ENCODE peak calls at places on chromosomes 5 and 9, in four cellular contexts. T, S, W and Q are unnamed samples.

GRCh38 chr5:134130239-134130945 is 15.9 kb downstream of the TCF7 start:
- DNase-seq in T (no peak), S (no peak), W (no peak), Q (no peak)

GRCh38 chr5:5065472-5065871 is 74.7 kb upstream of the ADAMTS16 start:
- DNase-seq in T (no peak), S (no peak), W (no peak), Q (no peak)

GRCh38 chr5:94017579-94017978 is 276.2 kb upstream of the POU5F2 start:
- DNase-seq in T (no peak), S (no peak), W (no peak), Q (no peak)

GRCh38 chr5:76363385-76364261 is 39.5 kb upstream of the IQGAP2 start:
- DNase-seq in T (peak; percentile 93), S (peak; percentile 15), W (no peak), Q (peak; percentile 23)

GRCh38 chr5:56340196-56340980 is 107.3 kb upstream of the ANKRD55 start:
- DNase-seq in T (no peak), S (no peak), W (no peak), Q (no peak)

GRCh38 chr5:122404653-122405362 is 92.8 kb downstream of the SNCAIP start:
- DNase-seq in T (no peak), S (no peak), W (no peak), Q (no peak)

GRCh38 chr9:114621975-114622609 is 11.0 kb downstream of the TMEM268 start:
- DNase-seq in T (no peak), S (no peak), W (no peak), Q (no peak)

GRCh38 chr5:116343961-116344360 is 230.7 kb downstream of the SEMA6A start:
- DNase-seq in T (peak; percentile 27), S (no peak), W (no peak), Q (no peak)

GRCh38 chr9:68973619-68974018 is 40.3 kb downstream of the PRKACG start:
- DNase-seq in T (no peak), S (no peak), W (no peak), Q (no peak)

GRCh38 chr5:117559005-117559844 is 984.6 kb upstream of the SEMA6A start:
- DNase-seq in T (no peak), S (no peak), W (no peak), Q (no peak)

GRCh38 chr5:176535655-176536131 is 1.5 kb downstream of the RNF44 start:
- DNase-seq in T (peak; percentile 39), S (peak; percentile 42), W (no peak), Q (no peak)

GRCh38 chr9:24939099-24939850 is 393.6 kb upstream of the IZUMO3 start:
- DNase-seq in T (no peak), S (no peak), W (no peak), Q (no peak)

GRCh38 chr9:9752722-9753121 is 860.1 kb downstream of the PTPRD start:
- DNase-seq in T (no peak), S (peak; percentile 58), W (no peak), Q (no peak)

GRCh38 chr5:81896764-81897163 is 75.1 kb upstream of the ATG10 start:
- DNase-seq in T (no peak), S (no peak), W (no peak), Q (no peak)

GRCh38 chr9:88989961-88990570 is 1.2 kb upstream of the S1PR3 start:
- DNase-seq in T (no peak), S (no peak), W (no peak), Q (no peak)

GRCh38 chr5:51386916-51387853 is 3.9 kb downstream of the ISL1 start:
- DNase-seq in T (no peak), S (no peak), W (no peak), Q (no peak)

GRCh38 chr5:175855041-175855720 is 16.2 kb upstream of the CPLX2 start:
- DNase-seq in T (no peak), S (no peak), W (no peak), Q (no peak)

GRCh38 chr5:141762790-141763368 is 80.8 kb upstream of the ARAP3 start:
- DNase-seq in T (peak; percentile 14), S (no peak), W (no peak), Q (no peak)

GRCh38 chr5:37601163-37601562 is 222.0 kb downstream of the WDR70 start:
- DNase-seq in T (no peak), S (no peak), W (no peak), Q (no peak)

GRCh38 chr9:111854799-111855198 is 41.8 kb upstream of the UGCG start:
- DNase-seq in T (no peak), S (no peak), W (no peak), Q (no peak)

GRCh38 chr5:28344803-28345433 is 1306.5 kb upstream of the CDH9 start:
- DNase-seq in T (peak; percentile 49), S (peak; percentile 35), W (peak; percentile 0), Q (peak; percentile 15)

GRCh38 chr5:1515311-1515920 is 8.3 kb downstream of the LPCAT1 start:
- DNase-seq in T (no peak), S (no peak), W (no peak), Q (no peak)

GRCh38 chr5:31453522-31453921 is 78.4 kb downstream of the DROSHA start:
- DNase-seq in T (no peak), S (no peak), W (no peak), Q (no peak)

GRCh38 chr5:109962882-109963603 is 273.3 kb downstream of the MAN2A1 start:
- DNase-seq in T (no peak), S (no peak), W (no peak), Q (no peak)

GRCh38 chr5:169805527-169805934 is 168.5 kb downstream of the DOCK2 start:
- DNase-seq in T (peak; percentile 43), S (no peak), W (peak; percentile 94), Q (no peak)

GRCh38 chr9:120532475-120532874 is 47.5 kb downstream of the CDK5RAP2 start:
- DNase-seq in T (no peak), S (no peak), W (no peak), Q (no peak)

GRCh38 chr5:157447246-157447645 is 12.8 kb upstream of the NIPAL4 start:
- DNase-seq in T (peak; percentile 7), S (no peak), W (no peak), Q (no peak)

GRCh38 chr9:27572918-27573698 is at the start of gene C9orf72:
- DNase-seq in T (peak; percentile 55), S (peak; percentile 27), W (no peak), Q (peak; percentile 87)

GRCh38 chr9:7266911-7267555 is 509.3 kb downstream of the KDM4C start:
- DNase-seq in T (no peak), S (no peak), W (no peak), Q (peak; percentile 13)

GRCh38 chr5:109126481-109126880 is 283.3 kb downstream of the PJA2 start:
- DNase-seq in T (no peak), S (no peak), W (no peak), Q (no peak)

GRCh38 chr5:40089269-40089668 is 590.4 kb upstream of the PTGER4 start:
- DNase-seq in T (peak; percentile 6), S (no peak), W (no peak), Q (no peak)

GRCh38 chr5:168477060-168477459 is 9.2 kb upstream of the RARS1 start:
- DNase-seq in T (peak; percentile 66), S (no peak), W (no peak), Q (no peak)

GRCh38 chr9:105392531-105392930 is 55.3 kb upstream of the FSD1L start:
- DNase-seq in T (no peak), S (no peak), W (no peak), Q (no peak)

GRCh38 chr9:97934321-97935115 is 3.5 kb downstream of the HEMGN start:
- DNase-seq in T (no peak), S (no peak), W (no peak), Q (peak; percentile 12)

GRCh38 chr9:128093016-128093415 is 25.0 kb downstream of the SLC25A25 start:
- DNase-seq in T (no peak), S (no peak), W (no peak), Q (no peak)

GRCh38 chr5:6371079-6371810 is 7.1 kb downstream of the MED10 start:
- DNase-seq in T (no peak), S (no peak), W (no peak), Q (no peak)

GRCh38 chr9:100725376-100725775 is 147.5 kb downstream of the CAVIN4 start:
- DNase-seq in T (no peak), S (no peak), W (no peak), Q (no peak)

GRCh38 chr9:93232388-93232965 is 48.5 kb downstream of the WNK2 start:
- DNase-seq in T (no peak), S (no peak), W (no peak), Q (no peak)

GRCh38 chr9:106233116-106233515 is 538.8 kb downstream of the TMEM38B start:
- DNase-seq in T (no peak), S (no peak), W (no peak), Q (no peak)

GRCh38 chr9:117671468-117671867 is 32.7 kb upstream of the TLR4 start:
- DNase-seq in T (no peak), S (no peak), W (no peak), Q (no peak)

DNA sequence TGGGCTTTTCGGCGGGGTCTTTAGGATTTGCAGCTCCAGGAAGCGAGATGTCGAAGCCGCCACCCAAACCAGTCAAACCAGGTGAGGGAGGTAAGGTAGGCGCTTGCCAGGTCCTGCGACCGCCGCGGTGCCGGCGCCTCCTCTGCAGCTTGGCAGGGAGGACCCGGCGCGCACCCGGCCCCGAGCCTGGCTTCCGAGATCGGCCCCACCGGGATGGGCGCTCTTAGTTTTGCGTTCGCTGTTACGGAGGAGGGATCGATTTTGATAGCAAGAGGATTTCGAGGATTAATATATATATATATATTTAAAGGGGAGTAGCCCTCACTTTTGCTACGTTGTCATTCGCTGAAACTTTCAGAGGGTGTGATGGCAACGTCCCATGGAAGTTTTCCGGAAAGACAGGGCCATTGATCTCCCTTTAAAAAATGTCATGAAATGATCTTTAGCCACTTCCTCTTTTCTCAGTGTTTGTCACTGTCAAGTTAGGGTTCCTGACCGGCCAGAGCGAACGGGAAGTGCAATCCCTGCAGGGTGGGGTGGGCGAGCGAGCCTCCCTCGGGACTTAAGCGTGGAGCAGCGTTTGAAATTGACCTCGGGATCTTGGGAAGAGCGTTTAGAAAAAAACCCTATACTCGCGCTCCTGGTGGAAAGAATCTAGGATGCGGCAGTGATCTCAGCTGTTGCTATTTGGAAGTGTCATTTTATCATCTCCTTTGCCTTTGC is 493 bp downstream of the OSTF1 start:
- DNase-seq in T (peak; percentile 59), S (peak; percentile 55), W (peak; percentile 36), Q (peak; percentile 40)
- TF ChIP-seq FOXK2 in T (no peak), S (no peak), W (peak; percentile 69), Q (no peak)

GRCh38 chr5:128498844-128499455 is 39.1 kb downstream of the FBN2 start:
- DNase-seq in T (peak; percentile 4), S (no peak), W (no peak), Q (peak; percentile 9)
- TF ChIP-seq FOXK2 in T (no peak), S (no peak), W (no peak), Q (no peak)

DNA sequence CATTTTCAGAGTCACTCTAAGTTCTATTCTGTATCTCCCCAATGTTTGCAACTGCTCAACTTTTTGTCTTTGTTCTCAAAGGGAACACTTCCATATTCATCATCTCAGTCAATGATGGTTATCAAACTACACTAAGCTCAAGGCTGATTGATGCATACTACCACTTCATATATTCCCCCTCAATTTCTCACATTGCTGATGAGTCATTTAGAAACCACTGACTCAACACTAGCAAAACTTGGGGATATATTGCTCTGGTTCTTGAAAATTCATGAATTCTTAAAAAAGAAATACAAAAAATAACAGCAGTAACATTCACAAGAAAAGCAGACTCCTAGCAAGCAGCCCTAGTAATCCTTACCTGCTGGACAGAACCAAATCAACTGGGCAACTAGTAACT is 52.2 kb downstream of the ABHD17B start:
- DNase-seq in T (no peak), S (no peak), W (peak; percentile 36), Q (no peak)
- TF ChIP-seq FOXK2 in T (no peak), S (no peak), W (no peak), Q (no peak)

GRCh38 chr9:12604154-12604825 is 88.9 kb upstream of the TYRP1 start:
- DNase-seq in T (no peak), S (no peak), W (no peak), Q (peak; percentile 3)
- TF ChIP-seq FOXK2 in T (no peak), S (no peak), W (no peak), Q (no peak)